ENCODE peak calls at places on chromosomes 7 and 10, in six cellular contexts. H, N, Y, D, I and O are unnamed samples.

GRCh38 chr10:93267521-93267920 is 193.8 kb downstream of the CYP26A1 start:
- DNase-seq in D (no peak), N (no peak), Y (no peak), H (peak), I (no peak), O (no peak)

GRCh38 chr10:110358869-110359629 is 54.3 kb upstream of the SMNDC1 start:
- DNase-seq in H (no peak), Y (peak), N (no peak), D (no peak), I (no peak), O (no peak)

GRCh38 chr10:14936584-14936983 is 17.3 kb downstream of the DCLRE1C start:
- DNase-seq in Y (no peak), N (no peak), D (no peak), H (no peak), I (no peak), O (no peak)

GRCh38 chr7:158043461-158044155 is 544.0 kb downstream of the PTPRN2 start:
- DNase-seq in Y (no peak), H (peak), I (no peak), D (no peak), N (no peak), O (no peak)

GRCh38 chr10:7853892-7854289 is 35.6 kb downstream of the TAF3 start:
- DNase-seq in H (no peak), D (no peak), N (no peak), I (no peak), Y (peak), O (no peak)

GRCh38 chr10:12847361-12847975 is 154.0 kb downstream of the CCDC3 start:
- DNase-seq in H (no peak), D (peak), Y (no peak), N (peak), I (peak), O (no peak)

GRCh38 chr10:95998274-95998673 is 45.1 kb upstream of the CCNJ start:
- DNase-seq in N (no peak), I (no peak), D (no peak), Y (no peak), H (no peak), O (no peak)

GRCh38 chr10:475709-476457 is 213.6 kb downstream of the DIP2C start:
- DNase-seq in Y (no peak), H (no peak), D (no peak), N (no peak), I (no peak), O (no peak)

GRCh38 chr7:73721237-73721848 is 1.9 kb upstream of the STX1A start:
- DNase-seq in D (no peak), H (peak), I (no peak), N (no peak), Y (no peak), O (no peak)

GRCh38 chr10:103739039-103739764 is 116.2 kb downstream of the SH3PXD2A start:
- DNase-seq in H (no peak), I (no peak), D (no peak), N (no peak), Y (peak), O (peak)

GRCh38 chr7:121157885-121158590 is 169.5 kb downstream of the CPED1 start:
- DNase-seq in H (no peak), I (no peak), D (no peak), N (no peak), Y (no peak), O (no peak)

GRCh38 chr7:123665157-123665556 is 9.5 kb downstream of the LMOD2 start:
- DNase-seq in H (no peak), Y (no peak), I (no peak), D (no peak), N (no peak), O (no peak)

GRCh38 chr10:78432582-78432981 is 398.9 kb downstream of the RPS24 start:
- DNase-seq in H (no peak), I (no peak), D (no peak), N (peak), Y (peak), O (no peak)

GRCh38 chr7:73851410-73852338 is 9.3 kb upstream of the TMEM270 start:
- DNase-seq in N (no peak), I (no peak), H (peak), Y (peak), D (no peak), O (peak)

GRCh38 chr10:68543004-68543918 is 15.9 kb upstream of the SLC25A16 start:
- DNase-seq in I (no peak), D (no peak), N (no peak), Y (peak), H (no peak), O (no peak)

GRCh38 chr10:108574233-108574632 is 1349.1 kb downstream of the XPNPEP1 start:
- DNase-seq in I (no peak), N (no peak), D (no peak), Y (no peak), H (no peak), O (no peak)